ENCODE peak calls at places on chromosome 17, in seven cellular contexts. One of them, this sample, is unnamed.

GRCh38 chr17:64306850-64307463 is 43.9 kb upstream of the TEX2 start:
- DNase-seq in Karpas-422: peak; percentile 85
- DNase-seq in OCI-M1: peak; percentile 83
- DNase-seq in stimulated activated CD4-positive, alpha-beta T cell treated with anti-CD3 and anti-CD28 coated beads, Interleukin-1b, Interleukin-23, amount 100 ng/mL, for 1 hour: peak; percentile 16
- DNase-seq in activated CD8-positive, alpha-beta T cell treated with anti-CD3 and anti-CD28 coated beads for 36 hours: peak; percentile 85
- DNase-seq in astrocyte of the spinal cord: peak; percentile 66
- DNase-seq in NCI-H1417: peak; percentile 21
- DNase-seq in this sample: peak; percentile 81

GRCh38 chr17:37592291-37592690 is 16.9 kb downstream of the SYNRG start:
- DNase-seq in NCI-H1417: no peak
- DNase-seq in astrocyte of the spinal cord: no peak
- DNase-seq in stimulated activated CD4-positive, alpha-beta T cell treated with anti-CD3 and anti-CD28 coated beads, Interleukin-1b, Interleukin-23, amount 100 ng/mL, for 1 hour: no peak
- DNase-seq in Karpas-422: no peak
- DNase-seq in activated CD8-positive, alpha-beta T cell treated with anti-CD3 and anti-CD28 coated beads for 36 hours: no peak
- DNase-seq in OCI-M1: no peak
- DNase-seq in this sample: no peak

GRCh38 chr17:40530988-40531971 is 29.9 kb upstream of the TNS4 start:
- DNase-seq in Karpas-422: no peak
- DNase-seq in OCI-M1: no peak
- DNase-seq in astrocyte of the spinal cord: no peak
- DNase-seq in activated CD8-positive, alpha-beta T cell treated with anti-CD3 and anti-CD28 coated beads for 36 hours: peak; percentile 94
- DNase-seq in NCI-H1417: no peak
- DNase-seq in stimulated activated CD4-positive, alpha-beta T cell treated with anti-CD3 and anti-CD28 coated beads, Interleukin-1b, Interleukin-23, amount 100 ng/mL, for 1 hour: no peak
- DNase-seq in this sample: peak; percentile 32

GRCh38 chr17:65190467-65191095 is 53.4 kb downstream of the RGS9 start:
- DNase-seq in Karpas-422: no peak
- DNase-seq in OCI-M1: no peak
- DNase-seq in NCI-H1417: no peak
- DNase-seq in activated CD8-positive, alpha-beta T cell treated with anti-CD3 and anti-CD28 coated beads for 36 hours: no peak
- DNase-seq in stimulated activated CD4-positive, alpha-beta T cell treated with anti-CD3 and anti-CD28 coated beads, Interleukin-1b, Interleukin-23, amount 100 ng/mL, for 1 hour: no peak
- DNase-seq in astrocyte of the spinal cord: peak; percentile 58
- DNase-seq in this sample: no peak

GRCh38 chr17:81977211-81978091 is at the start of gene ASPSCR1:
- DNase-seq in stimulated activated CD4-positive, alpha-beta T cell treated with anti-CD3 and anti-CD28 coated beads, Interleukin-1b, Interleukin-23, amount 100 ng/mL, for 1 hour: peak; percentile 81
- DNase-seq in activated CD8-positive, alpha-beta T cell treated with anti-CD3 and anti-CD28 coated beads for 36 hours: peak; percentile 92
- DNase-seq in NCI-H1417: peak; percentile 94
- DNase-seq in astrocyte of the spinal cord: peak; percentile 90
- DNase-seq in Karpas-422: peak; percentile 96
- DNase-seq in OCI-M1: peak; percentile 93
- DNase-seq in this sample: peak; percentile 96

GRCh38 chr17:76243826-76244679 is 3.8 kb upstream of the RNF157 start:
- DNase-seq in astrocyte of the spinal cord: no peak
- DNase-seq in Karpas-422: no peak
- DNase-seq in stimulated activated CD4-positive, alpha-beta T cell treated with anti-CD3 and anti-CD28 coated beads, Interleukin-1b, Interleukin-23, amount 100 ng/mL, for 1 hour: no peak
- DNase-seq in NCI-H1417: no peak
- DNase-seq in OCI-M1: peak; percentile 53
- DNase-seq in activated CD8-positive, alpha-beta T cell treated with anti-CD3 and anti-CD28 coated beads for 36 hours: peak; percentile 39
- DNase-seq in this sample: no peak

GRCh38 chr17:63222655-63223054 is 223.5 kb downstream of the CYB561 start:
- DNase-seq in OCI-M1: peak; percentile 35
- DNase-seq in NCI-H1417: no peak
- DNase-seq in stimulated activated CD4-positive, alpha-beta T cell treated with anti-CD3 and anti-CD28 coated beads, Interleukin-1b, Interleukin-23, amount 100 ng/mL, for 1 hour: no peak
- DNase-seq in Karpas-422: no peak
- DNase-seq in activated CD8-positive, alpha-beta T cell treated with anti-CD3 and anti-CD28 coated beads for 36 hours: peak; percentile 48
- DNase-seq in astrocyte of the spinal cord: no peak
- DNase-seq in this sample: no peak

GRCh38 chr17:30363715-30364202 is 15.0 kb upstream of the CPD start:
- DNase-seq in activated CD8-positive, alpha-beta T cell treated with anti-CD3 and anti-CD28 coated beads for 36 hours: peak; percentile 95
- DNase-seq in OCI-M1: peak; percentile 72
- DNase-seq in astrocyte of the spinal cord: no peak
- DNase-seq in Karpas-422: peak; percentile 68
- DNase-seq in NCI-H1417: no peak
- DNase-seq in stimulated activated CD4-positive, alpha-beta T cell treated with anti-CD3 and anti-CD28 coated beads, Interleukin-1b, Interleukin-23, amount 100 ng/mL, for 1 hour: peak; percentile 50
- DNase-seq in this sample: peak; percentile 68

GRCh38 chr17:79544142-79544914 is 66.5 kb downstream of the RBFOX3 start:
- DNase-seq in astrocyte of the spinal cord: no peak
- DNase-seq in NCI-H1417: no peak
- DNase-seq in OCI-M1: no peak
- DNase-seq in Karpas-422: no peak
- DNase-seq in activated CD8-positive, alpha-beta T cell treated with anti-CD3 and anti-CD28 coated beads for 36 hours: no peak
- DNase-seq in stimulated activated CD4-positive, alpha-beta T cell treated with anti-CD3 and anti-CD28 coated beads, Interleukin-1b, Interleukin-23, amount 100 ng/mL, for 1 hour: no peak
- DNase-seq in this sample: no peak

GRCh38 chr17:5508855-5509254 is 22.5 kb downstream of the MIS12 start:
- DNase-seq in stimulated activated CD4-positive, alpha-beta T cell treated with anti-CD3 and anti-CD28 coated beads, Interleukin-1b, Interleukin-23, amount 100 ng/mL, for 1 hour: no peak
- DNase-seq in NCI-H1417: peak; percentile 68
- DNase-seq in Karpas-422: no peak
- DNase-seq in OCI-M1: no peak
- DNase-seq in astrocyte of the spinal cord: peak; percentile 88
- DNase-seq in activated CD8-positive, alpha-beta T cell treated with anti-CD3 and anti-CD28 coated beads for 36 hours: no peak
- DNase-seq in this sample: no peak

GRCh38 chr17:55889271-55889670 is 138.4 kb downstream of the PCTP start:
- DNase-seq in OCI-M1: no peak
- DNase-seq in activated CD8-positive, alpha-beta T cell treated with anti-CD3 and anti-CD28 coated beads for 36 hours: no peak
- DNase-seq in NCI-H1417: no peak
- DNase-seq in Karpas-422: no peak
- DNase-seq in stimulated activated CD4-positive, alpha-beta T cell treated with anti-CD3 and anti-CD28 coated beads, Interleukin-1b, Interleukin-23, amount 100 ng/mL, for 1 hour: no peak
- DNase-seq in astrocyte of the spinal cord: no peak
- DNase-seq in this sample: no peak

GRCh38 chr17:47301831-47302230 is 21.9 kb upstream of the EFCAB13 start:
- DNase-seq in stimulated activated CD4-positive, alpha-beta T cell treated with anti-CD3 and anti-CD28 coated beads, Interleukin-1b, Interleukin-23, amount 100 ng/mL, for 1 hour: no peak
- DNase-seq in NCI-H1417: no peak
- DNase-seq in activated CD8-positive, alpha-beta T cell treated with anti-CD3 and anti-CD28 coated beads for 36 hours: no peak
- DNase-seq in astrocyte of the spinal cord: no peak
- DNase-seq in Karpas-422: peak; percentile 76
- DNase-seq in OCI-M1: no peak
- DNase-seq in this sample: no peak

GRCh38 chr17:19380551-19381284 is 2.4 kb downstream of the MAPK7 start:
- DNase-seq in activated CD8-positive, alpha-beta T cell treated with anti-CD3 and anti-CD28 coated beads for 36 hours: no peak
- DNase-seq in stimulated activated CD4-positive, alpha-beta T cell treated with anti-CD3 and anti-CD28 coated beads, Interleukin-1b, Interleukin-23, amount 100 ng/mL, for 1 hour: no peak
- DNase-seq in OCI-M1: no peak
- DNase-seq in Karpas-422: no peak
- DNase-seq in NCI-H1417: no peak
- DNase-seq in astrocyte of the spinal cord: no peak
- DNase-seq in this sample: no peak

GRCh38 chr17:7880076-7880868 is 8.3 kb upstream of the CHD3 start:
- DNase-seq in OCI-M1: peak; percentile 77
- DNase-seq in Karpas-422: no peak
- DNase-seq in NCI-H1417: no peak
- DNase-seq in activated CD8-positive, alpha-beta T cell treated with anti-CD3 and anti-CD28 coated beads for 36 hours: no peak
- DNase-seq in stimulated activated CD4-positive, alpha-beta T cell treated with anti-CD3 and anti-CD28 coated beads, Interleukin-1b, Interleukin-23, amount 100 ng/mL, for 1 hour: no peak
- DNase-seq in astrocyte of the spinal cord: no peak
- DNase-seq in this sample: peak; percentile 16

GRCh38 chr17:44219126-44219635 is 294 bp downstream of the UBTF start:
- DNase-seq in stimulated activated CD4-positive, alpha-beta T cell treated with anti-CD3 and anti-CD28 coated beads, Interleukin-1b, Interleukin-23, amount 100 ng/mL, for 1 hour: peak; percentile 30
- DNase-seq in NCI-H1417: peak; percentile 85
- DNase-seq in activated CD8-positive, alpha-beta T cell treated with anti-CD3 and anti-CD28 coated beads for 36 hours: peak; percentile 77
- DNase-seq in Karpas-422: peak; percentile 88
- DNase-seq in astrocyte of the spinal cord: peak; percentile 59
- DNase-seq in OCI-M1: peak; percentile 82
- DNase-seq in this sample: peak; percentile 88

GRCh38 chr17:62787358-62787757 is 20.8 kb downstream of the MARCHF10 start:
- DNase-seq in activated CD8-positive, alpha-beta T cell treated with anti-CD3 and anti-CD28 coated beads for 36 hours: no peak
- DNase-seq in astrocyte of the spinal cord: no peak
- DNase-seq in NCI-H1417: no peak
- DNase-seq in stimulated activated CD4-positive, alpha-beta T cell treated with anti-CD3 and anti-CD28 coated beads, Interleukin-1b, Interleukin-23, amount 100 ng/mL, for 1 hour: no peak
- DNase-seq in OCI-M1: no peak
- DNase-seq in Karpas-422: no peak
- DNase-seq in this sample: no peak

This sample was measured in OCI-LY7.